ENCODE peak calls at places on chromosome 19, in four cellular contexts. W is CD8-positive, alpha-beta T cell; G is mucosa of descending colon; Z is A673. Y is an unnamed sample.

GRCh38 chr19:55473613-55474012 is 2.8 kb upstream of the ZNF628 start:
- DNase-seq in G (no peak), Z (no peak), W (no peak), Y (peak; percentile 76)

GRCh38 chr19:48484931-48485612 is 15.9 kb downstream of the CYTH2 start:
- DNase-seq in G (no peak), Z (no peak), W (no peak), Y (no peak)

GRCh38 chr19:28706693-28707092 is 506.3 kb downstream of the UQCRFS1 start:
- DNase-seq in G (no peak), W (no peak), Z (no peak), Y (no peak)

GRCh38 chr19:33040994-33041827 is 23.5 kb downstream of the RHPN2 start:
- DNase-seq in W (no peak), G (peak; percentile 75), Z (no peak), Y (peak; percentile 66)

GRCh38 chr19:5530701-5531100 is 37.1 kb downstream of the TINCR start:
- DNase-seq in Z (no peak), W (no peak), G (no peak), Y (no peak)

GRCh38 chr19:862529-863304 is 3.3 kb downstream of the CFD start:
- DNase-seq in Z (peak; percentile 88), G (peak; percentile 85), W (peak; percentile 82), Y (peak; percentile 60)

GRCh38 chr19:44141191-44142013 is at the start of gene ZNF234:
- DNase-seq in W (peak; percentile 67), G (peak; percentile 79), Z (peak; percentile 91), Y (peak; percentile 81)

GRCh38 chr19:41871573-41872383 is 5.3 kb upstream of the CD79A start:
- DNase-seq in W (peak; percentile 75), Z (no peak), G (peak; percentile 62), Y (no peak)

GRCh38 chr19:58182577-58182988 is 278 bp upstream of the ZNF274 start:
- DNase-seq in Z (peak; percentile 90), W (peak; percentile 90), G (no peak), Y (no peak)

GRCh38 chr19:15836345-15836594 is 20.8 kb upstream of the OR10H1 start:
- DNase-seq in W (peak; percentile 61), G (no peak), Z (no peak), Y (peak; percentile 9)

GRCh38 chr19:10718205-10719196 is 622 bp downstream of the DNM2 start:
- DNase-seq in G (peak; percentile 72), Z (peak; percentile 61), W (peak; percentile 47), Y (peak; percentile 47)

GRCh38 chr19:2627855-2628254 is 74.6 kb downstream of the GNG7 start:
- DNase-seq in G (no peak), Z (no peak), W (peak; percentile 25), Y (no peak)
- H3K4me3 ChIP-seq in G (no peak overlapping the region), Z (no peak overlapping the region), W (no peak overlapping the region), Y (no peak overlapping the region)

DNA sequence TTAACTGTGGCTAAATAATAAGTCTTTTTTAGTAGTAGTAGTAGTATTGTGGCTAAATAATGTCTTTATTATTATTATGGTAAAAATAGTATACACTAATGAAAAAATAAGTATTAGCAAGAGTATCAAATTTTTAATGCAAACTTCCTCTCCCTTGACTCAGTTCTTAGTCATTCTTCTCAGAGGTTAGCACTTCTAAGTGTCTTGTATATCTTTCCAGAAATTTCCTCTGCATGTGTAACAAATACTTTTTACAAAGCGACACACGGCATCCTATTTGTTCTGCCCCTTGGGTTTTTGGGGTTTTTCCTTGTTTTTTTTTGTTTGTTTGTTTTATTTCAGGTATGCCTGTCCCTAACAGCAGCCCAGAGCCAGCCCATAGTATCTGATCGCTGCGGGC is 20.9 kb downstream of the SIN3B start:
- DNase-seq in G (no peak), Z (no peak), W (no peak), Y (no peak)
- H3K4me3 ChIP-seq in G (no peak overlapping the region), Z (no peak overlapping the region), W (no peak overlapping the region), Y (no peak overlapping the region)

DNA sequence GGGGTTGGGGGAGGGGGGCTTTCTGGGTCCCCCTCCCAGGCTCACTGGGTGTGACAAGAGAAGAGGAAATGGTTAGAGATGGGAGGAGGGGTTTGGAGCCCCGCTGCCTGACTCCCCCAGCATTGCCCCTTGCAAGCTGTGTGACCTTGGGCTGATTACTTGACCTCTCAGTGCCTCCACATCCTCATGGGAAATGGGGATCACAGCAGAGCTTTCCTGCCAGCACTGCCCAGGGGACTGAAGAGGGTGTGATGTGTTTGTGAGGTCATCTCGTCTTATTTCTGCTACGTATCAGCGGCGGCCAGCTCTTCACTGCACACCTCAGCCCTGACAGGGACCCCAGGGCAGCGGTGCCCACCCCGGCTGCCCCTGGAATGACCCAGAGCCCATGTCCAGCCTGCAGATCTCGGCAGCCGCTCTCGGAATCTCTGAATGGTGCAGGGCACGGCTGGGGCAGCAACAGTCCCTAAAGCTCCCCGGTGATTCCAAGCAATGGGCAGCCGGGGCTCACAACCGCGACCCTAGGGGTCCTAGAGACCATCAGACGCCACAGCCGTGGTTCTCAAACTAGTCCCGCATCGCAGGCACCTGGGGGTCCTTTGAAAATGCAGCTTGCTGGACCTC is 8.4 kb downstream of the PNMA8B start:
- DNase-seq in G (no peak), Z (no peak), W (no peak), Y (no peak)
- H3K4me3 ChIP-seq in G (no peak overlapping the region), Z (peak overlapping the region; percentile 37), W (no peak overlapping the region), Y (peak overlapping the region; percentile 54)

GRCh38 chr19:17830567-17831418 is 9.5 kb upstream of the INSL3 start:
- DNase-seq in G (peak; percentile 90), Z (peak; percentile 40), W (peak; percentile 65), Y (peak; percentile 28)

GRCh38 chr19:17831419-17831888 is 10.1 kb upstream of the INSL3 start:
- DNase-seq in Z (no peak), W (no peak), G (peak; percentile 40), Y (no peak)

GRCh38 chr19:17832443-17833208 is 11.3 kb upstream of the INSL3 start:
- DNase-seq in G (no peak), Z (no peak), W (no peak), Y (no peak)

GRCh38 chr19:17826508-17827056 is 5.3 kb upstream of the INSL3 start:
- DNase-seq in G (no peak), Z (no peak), W (no peak), Y (no peak)

GRCh38 chr19:17829855-17830566 is 8.7 kb upstream of the INSL3 start:
- DNase-seq in W (no peak), Z (no peak), G (peak; percentile 67), Y (no peak)
- H3K4me3 ChIP-seq in W (no peak overlapping the region), Z (no peak overlapping the region), G (no peak overlapping the region), Y (no peak overlapping the region)

GRCh38 chr19:2375341-2376121 is 15.5 kb downstream of the TMPRSS9 start:
- DNase-seq in G (no peak), W (no peak), Z (no peak), Y (no peak)

GRCh38 chr19:2371656-2372055 is 11.6 kb downstream of the TMPRSS9 start:
- DNase-seq in Z (no peak), G (no peak), W (no peak), Y (peak; percentile 19)

GRCh38 chr19:2374808-2375207 is 14.7 kb downstream of the TMPRSS9 start:
- DNase-seq in W (no peak), G (no peak), Z (no peak), Y (no peak)

GRCh38 chr19:2376784-2377519 is 16.9 kb downstream of the TMPRSS9 start:
- DNase-seq in W (no peak), Z (no peak), G (no peak), Y (no peak)

GRCh38 chr19:2372076-2372612 is 12.1 kb downstream of the TMPRSS9 start:
- DNase-seq in Z (no peak), W (no peak), G (no peak), Y (no peak)
- H3K4me3 ChIP-seq in Z (no peak overlapping the region), W (no peak overlapping the region), G (no peak overlapping the region), Y (no peak overlapping the region)

GRCh38 chr19:17487240-17488121 is 17.2 kb downstream of the SLC27A1 start:
- DNase-seq in G (no peak), W (no peak), Z (no peak), Y (no peak)
- H3K4me3 ChIP-seq in G (no peak overlapping the region), W (peak overlapping the region; percentile 30), Z (no peak overlapping the region), Y (no peak overlapping the region)

Y was measured in fibroblast of villous mesenchyme.